ENCODE peak calls at places on chromosomes 12 and 14, in six cellular contexts. One of them, this sample, is unnamed.

GRCh38 chr14:21494902-21495762 is 16.0 kb downstream of the METTL3 start:
- DNase-seq in EL: peak
- DNase-seq in activated gamma-delta T cell treated with anti-CD3 and anti-CD28 coated beads, Interleukin-2, amount 50 U/mL, for 16 hours: no peak
- DNase-seq in amygdala: no peak
- DNase-seq in GM04504: no peak
- DNase-seq in activated T-cell treated with anti-CD3 and anti-CD28 coated beads, Interleukin-2, amount 50 U/mL, for 1 hour: no peak
- DNase-seq in this sample: no peak

GRCh38 chr14:100052819-100053218 is 12.4 kb upstream of the EVL start:
- DNase-seq in EL: no peak
- DNase-seq in activated gamma-delta T cell treated with anti-CD3 and anti-CD28 coated beads, Interleukin-2, amount 50 U/mL, for 16 hours: no peak
- DNase-seq in amygdala: no peak
- DNase-seq in GM04504: no peak
- DNase-seq in activated T-cell treated with anti-CD3 and anti-CD28 coated beads, Interleukin-2, amount 50 U/mL, for 1 hour: no peak
- DNase-seq in this sample: no peak

GRCh38 chr14:100641274-100641860 is 54.1 kb upstream of the BEGAIN start:
- DNase-seq in EL: no peak
- DNase-seq in activated gamma-delta T cell treated with anti-CD3 and anti-CD28 coated beads, Interleukin-2, amount 50 U/mL, for 16 hours: no peak
- DNase-seq in amygdala: no peak
- DNase-seq in GM04504: no peak
- DNase-seq in activated T-cell treated with anti-CD3 and anti-CD28 coated beads, Interleukin-2, amount 50 U/mL, for 1 hour: no peak
- DNase-seq in this sample: no peak

GRCh38 chr12:86006727-86007126 is 132.6 kb downstream of the NTS start:
- DNase-seq in EL: no peak
- DNase-seq in activated gamma-delta T cell treated with anti-CD3 and anti-CD28 coated beads, Interleukin-2, amount 50 U/mL, for 16 hours: no peak
- DNase-seq in amygdala: no peak
- DNase-seq in GM04504: no peak
- DNase-seq in activated T-cell treated with anti-CD3 and anti-CD28 coated beads, Interleukin-2, amount 50 U/mL, for 1 hour: no peak
- DNase-seq in this sample: no peak

GRCh38 chr12:103758310-103759089 is 82.5 kb downstream of the NT5DC3 start:
- DNase-seq in EL: no peak
- DNase-seq in activated gamma-delta T cell treated with anti-CD3 and anti-CD28 coated beads, Interleukin-2, amount 50 U/mL, for 16 hours: no peak
- DNase-seq in amygdala: no peak
- DNase-seq in GM04504: no peak
- DNase-seq in activated T-cell treated with anti-CD3 and anti-CD28 coated beads, Interleukin-2, amount 50 U/mL, for 1 hour: no peak
- DNase-seq in this sample: no peak

GRCh38 chr12:57527184-57527583 is 4.6 kb downstream of the MBD6 start:
- DNase-seq in EL: no peak
- DNase-seq in activated gamma-delta T cell treated with anti-CD3 and anti-CD28 coated beads, Interleukin-2, amount 50 U/mL, for 16 hours: no peak
- DNase-seq in amygdala: no peak
- DNase-seq in GM04504: no peak
- DNase-seq in activated T-cell treated with anti-CD3 and anti-CD28 coated beads, Interleukin-2, amount 50 U/mL, for 1 hour: no peak
- DNase-seq in this sample: no peak

GRCh38 chr14:100025111-100025510 is 40.1 kb upstream of the EVL start:
- DNase-seq in EL: peak
- DNase-seq in activated gamma-delta T cell treated with anti-CD3 and anti-CD28 coated beads, Interleukin-2, amount 50 U/mL, for 16 hours: no peak
- DNase-seq in amygdala: no peak
- DNase-seq in GM04504: no peak
- DNase-seq in activated T-cell treated with anti-CD3 and anti-CD28 coated beads, Interleukin-2, amount 50 U/mL, for 1 hour: peak
- DNase-seq in this sample: no peak

GRCh38 chr14:99816217-99816616 is 23.0 kb downstream of the EML1 start:
- DNase-seq in EL: no peak
- DNase-seq in activated gamma-delta T cell treated with anti-CD3 and anti-CD28 coated beads, Interleukin-2, amount 50 U/mL, for 16 hours: no peak
- DNase-seq in amygdala: no peak
- DNase-seq in GM04504: no peak
- DNase-seq in activated T-cell treated with anti-CD3 and anti-CD28 coated beads, Interleukin-2, amount 50 U/mL, for 1 hour: no peak
- DNase-seq in this sample: no peak

GRCh38 chr14:91149462-91149861 is 35.6 kb downstream of the DGLUCY start:
- DNase-seq in EL: peak
- DNase-seq in activated gamma-delta T cell treated with anti-CD3 and anti-CD28 coated beads, Interleukin-2, amount 50 U/mL, for 16 hours: no peak
- DNase-seq in amygdala: no peak
- DNase-seq in GM04504: peak
- DNase-seq in activated T-cell treated with anti-CD3 and anti-CD28 coated beads, Interleukin-2, amount 50 U/mL, for 1 hour: no peak
- DNase-seq in this sample: no peak

GRCh38 chr12:18224745-18225144 is 36.6 kb upstream of the PIK3C2G start:
- DNase-seq in EL: peak
- DNase-seq in activated gamma-delta T cell treated with anti-CD3 and anti-CD28 coated beads, Interleukin-2, amount 50 U/mL, for 16 hours: no peak
- DNase-seq in amygdala: no peak
- DNase-seq in GM04504: peak
- DNase-seq in activated T-cell treated with anti-CD3 and anti-CD28 coated beads, Interleukin-2, amount 50 U/mL, for 1 hour: no peak
- DNase-seq in this sample: no peak

GRCh38 chr12:52378091-52378490 is 7.4 kb downstream of the KRT84 start:
- DNase-seq in EL: no peak
- DNase-seq in activated gamma-delta T cell treated with anti-CD3 and anti-CD28 coated beads, Interleukin-2, amount 50 U/mL, for 16 hours: no peak
- DNase-seq in amygdala: no peak
- DNase-seq in GM04504: no peak
- DNase-seq in activated T-cell treated with anti-CD3 and anti-CD28 coated beads, Interleukin-2, amount 50 U/mL, for 1 hour: no peak
- DNase-seq in this sample: no peak

GRCh38 chr12:117024961-117025480 is 74.2 kb downstream of the TESC start:
- DNase-seq in EL: no peak
- DNase-seq in activated gamma-delta T cell treated with anti-CD3 and anti-CD28 coated beads, Interleukin-2, amount 50 U/mL, for 16 hours: no peak
- DNase-seq in amygdala: no peak
- DNase-seq in GM04504: no peak
- DNase-seq in activated T-cell treated with anti-CD3 and anti-CD28 coated beads, Interleukin-2, amount 50 U/mL, for 1 hour: no peak
- DNase-seq in this sample: no peak

GRCh38 chr14:97077253-97077653 is 280.1 kb downstream of the VRK1 start:
- DNase-seq in EL: no peak
- DNase-seq in activated gamma-delta T cell treated with anti-CD3 and anti-CD28 coated beads, Interleukin-2, amount 50 U/mL, for 16 hours: no peak
- DNase-seq in amygdala: peak
- DNase-seq in GM04504: peak
- DNase-seq in activated T-cell treated with anti-CD3 and anti-CD28 coated beads, Interleukin-2, amount 50 U/mL, for 1 hour: no peak
- DNase-seq in this sample: peak

GRCh38 chr14:89167705-89168104 is 249.3 kb downstream of the FOXN3 start:
- DNase-seq in EL: no peak
- DNase-seq in activated gamma-delta T cell treated with anti-CD3 and anti-CD28 coated beads, Interleukin-2, amount 50 U/mL, for 16 hours: no peak
- DNase-seq in amygdala: no peak
- DNase-seq in GM04504: no peak
- DNase-seq in activated T-cell treated with anti-CD3 and anti-CD28 coated beads, Interleukin-2, amount 50 U/mL, for 1 hour: no peak
- DNase-seq in this sample: no peak

This sample was measured in substantia nigra.